ENCODE peak calls at places on chromosomes 7 and 10, in seven cellular contexts. C is heart right ventricle, K is HFF-Myc, T is stomach, D is upper lobe of right lung, Z is thoracic aorta, U is epithelial cell of esophagus. W is an unnamed sample.

GRCh38 chr7:100604976-100605911 is 3.1 kb downstream of the PCOLCE start:
- DNase-seq in T (peak; percentile 68), K (no peak), U (no peak), C (peak; percentile 69), D (peak; percentile 86), Z (no peak), W (no peak)

GRCh38 chr10:59340279-59340678 is 22.1 kb downstream of the FAM13C start:
- DNase-seq in C (no peak), T (no peak), K (no peak), D (no peak), Z (no peak), U (no peak), W (no peak)

GRCh38 chr10:68239596-68240150 is 7.8 kb upstream of the ATOH7 start:
- DNase-seq in T (no peak), K (no peak), C (no peak), U (peak; percentile 31), D (no peak), Z (no peak), W (no peak)

GRCh38 chr7:149742075-149742701 is 31.2 kb downstream of the ZNF467 start:
- DNase-seq in D (peak; percentile 81), T (peak; percentile 74), C (peak; percentile 70), Z (no peak), K (peak; percentile 21), U (peak; percentile 52), W (peak; percentile 33)

GRCh38 chr10:127338391-127339108 is 142.2 kb upstream of the INSYN2A start:
- DNase-seq in K (no peak), U (no peak), D (no peak), Z (no peak), T (no peak), C (no peak), W (peak; percentile 82)

GRCh38 chr10:59654007-59654406 is 55.6 kb downstream of the SLC16A9 start:
- DNase-seq in D (no peak), C (no peak), T (no peak), K (no peak), Z (no peak), U (no peak), W (no peak)

GRCh38 chr7:3943265-3943664 is 642.2 kb downstream of the SDK1 start:
- DNase-seq in U (peak; percentile 14), C (no peak), D (no peak), K (no peak), T (no peak), Z (no peak), W (no peak)

GRCh38 chr7:79636849-79637248 is 183.4 kb upstream of the MAGI2 start:
- DNase-seq in T (no peak), K (no peak), D (no peak), Z (no peak), U (no peak), C (no peak), W (no peak)

GRCh38 chr10:109773818-109774440 is 149.4 kb downstream of the XPNPEP1 start:
- DNase-seq in D (no peak), Z (no peak), T (no peak), C (no peak), K (no peak), U (peak; percentile 45), W (peak; percentile 38)

GRCh38 chr10:133464582-133465031 is 10.9 kb downstream of the SCART1 start:
- DNase-seq in Z (no peak), K (no peak), U (no peak), D (no peak), C (no peak), T (no peak), W (no peak)

GRCh38 chr7:138226001-138226476 is 149.8 kb downstream of the AKR1D1 start:
- DNase-seq in D (no peak), Z (no peak), C (no peak), T (no peak), K (no peak), U (no peak), W (no peak)

GRCh38 chr7:46695045-46695708 is 774.1 kb upstream of the IGFBP3 start:
- DNase-seq in C (no peak), K (no peak), D (no peak), Z (no peak), T (peak; percentile 71), U (no peak), W (no peak)

GRCh38 chr10:35300063-35300699 is 36.1 kb upstream of the CCNY start:
- DNase-seq in Z (peak; percentile 5), D (no peak), C (no peak), U (peak; percentile 94), K (peak; percentile 42), T (no peak), W (peak; percentile 84)

GRCh38 chr10:70856454-70856853 is 31.9 kb downstream of the PCBD1 start:
- DNase-seq in C (no peak), K (no peak), T (peak; percentile 55), U (no peak), Z (no peak), D (no peak), W (no peak)

GRCh38 chr10:29733323-29733722 is 98.6 kb upstream of the SVIL start:
- DNase-seq in Z (no peak), D (no peak), T (no peak), U (no peak), C (no peak), K (no peak), W (no peak)

GRCh38 chr7:159040912-159041711 is 103.6 kb downstream of the VIPR2 start:
- DNase-seq in D (no peak), Z (no peak), U (no peak), K (no peak), T (peak; percentile 17), C (no peak), W (no peak)

GRCh38 chr7:7870590-7870989 is 98.0 kb upstream of the GLCCI1 start:
- DNase-seq in U (no peak), K (no peak), D (no peak), Z (no peak), T (no peak), C (peak; percentile 14), W (no peak)

GRCh38 chr7:82841828-82842227 is 320.9 kb downstream of the PCLO start:
- DNase-seq in C (no peak), T (no peak), Z (no peak), U (no peak), D (no peak), K (no peak), W (no peak)

GRCh38 chr10:77493851-77494788 is 143.5 kb downstream of the KCNMA1 start:
- DNase-seq in Z (no peak), K (no peak), C (no peak), D (no peak), U (peak; percentile 34), T (no peak), W (peak; percentile 37)

GRCh38 chr7:158120313-158120712 is 467.3 kb downstream of the PTPRN2 start:
- DNase-seq in T (no peak), Z (no peak), K (no peak), U (no peak), C (no peak), D (no peak), W (no peak)

GRCh38 chr7:6271694-6272371 is 591 bp downstream of the CYTH3 start:
- DNase-seq in D (no peak), K (no peak), C (peak; percentile 43), Z (no peak), U (no peak), T (peak; percentile 26), W (no peak)
- TF ChIP-seq CTCF in D (no peak), K (no peak), C (no peak), Z (no peak), U (no peak), T (no peak), W (no peak)

GRCh38 chr10:625751-626711 is 63.4 kb downstream of the DIP2C start:
- DNase-seq in D (peak; percentile 58), K (no peak), C (no peak), U (no peak), T (no peak), Z (no peak), W (no peak)
- H3K4me3 ChIP-seq in D (no peak overlapping the region), K (no peak overlapping the region), C (peak overlapping the region; percentile 5), U (no peak overlapping the region), T (no peak overlapping the region), Z (peak overlapping the region; percentile 39), W (no peak overlapping the region)

GRCh38 chr10:48442809-48443177 is 136.3 kb downstream of the MAPK8 start:
- DNase-seq in C (no peak), K (no peak), D (no peak), U (no peak), Z (no peak), T (no peak), W (no peak)

GRCh38 chr10:48444266-48444665 is 137.8 kb downstream of the MAPK8 start:
- DNase-seq in C (no peak), Z (no peak), U (peak; percentile 72), T (peak; percentile 25), D (no peak), K (no peak), W (peak; percentile 29)

GRCh38 chr10:48445932-48446331 is 139.5 kb downstream of the MAPK8 start:
- DNase-seq in U (no peak), C (no peak), Z (no peak), T (no peak), K (no peak), D (no peak), W (no peak)

GRCh38 chr10:48446785-48447184 is 140.3 kb downstream of the MAPK8 start:
- DNase-seq in T (peak; percentile 21), Z (no peak), K (no peak), U (no peak), D (peak; percentile 68), C (no peak), W (no peak)

DNA sequence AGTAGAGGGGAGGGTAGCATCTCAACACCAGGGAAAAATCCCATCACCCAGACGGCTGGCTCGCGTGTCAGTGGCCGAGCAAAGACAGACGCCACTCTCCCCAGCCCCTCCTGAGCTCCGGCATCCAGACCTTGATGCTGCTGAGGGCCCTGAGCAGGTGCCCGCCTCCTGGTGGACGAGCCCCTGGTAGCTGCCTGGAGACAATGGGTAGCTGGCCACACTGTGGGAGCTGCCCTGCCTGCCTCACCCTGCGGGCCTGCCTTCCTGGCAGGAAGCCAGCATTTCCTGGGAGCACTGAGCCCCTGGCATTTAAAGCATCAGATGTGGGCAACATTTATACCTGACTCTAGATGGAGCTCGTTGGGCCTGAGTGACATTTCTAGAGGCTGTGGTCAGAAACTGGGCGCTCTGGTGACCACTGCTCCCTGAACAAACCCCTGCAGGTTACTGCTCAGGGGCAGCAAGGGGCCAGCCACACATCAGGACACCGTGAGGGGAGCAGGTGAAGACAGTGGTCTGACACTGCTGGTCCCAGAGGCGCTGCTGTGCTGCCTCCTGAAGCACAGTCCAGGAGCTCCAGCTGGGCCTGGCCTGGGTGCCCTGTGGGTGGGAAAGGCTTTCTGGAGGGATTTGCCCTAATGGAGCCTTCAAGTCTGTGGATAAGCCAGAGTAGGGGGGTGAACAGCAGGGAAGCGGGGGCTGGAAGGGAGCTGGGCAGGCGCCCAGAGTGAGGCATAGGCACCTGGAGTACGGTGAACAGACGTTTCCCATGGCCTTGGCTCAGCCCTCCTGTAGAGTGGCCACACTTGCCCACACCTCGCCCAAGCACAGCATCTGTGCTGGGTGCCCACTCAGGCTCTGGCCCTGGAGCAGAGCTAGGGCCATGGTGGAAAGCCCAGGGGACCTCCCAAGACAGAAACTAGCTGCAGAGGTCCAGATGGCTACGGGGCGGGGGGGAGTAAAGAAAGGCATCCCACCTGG is 138.7 kb downstream of the MAPK8 start:
- DNase-seq in Z (no peak), T (peak; percentile 25), C (no peak), U (peak; percentile 24), D (peak; percentile 58), K (no peak), W (no peak)
- TF ChIP-seq CTCF in Z (no peak), T (no peak), C (no peak), U (no peak), D (no peak), K (no peak), W (no peak)

DNA sequence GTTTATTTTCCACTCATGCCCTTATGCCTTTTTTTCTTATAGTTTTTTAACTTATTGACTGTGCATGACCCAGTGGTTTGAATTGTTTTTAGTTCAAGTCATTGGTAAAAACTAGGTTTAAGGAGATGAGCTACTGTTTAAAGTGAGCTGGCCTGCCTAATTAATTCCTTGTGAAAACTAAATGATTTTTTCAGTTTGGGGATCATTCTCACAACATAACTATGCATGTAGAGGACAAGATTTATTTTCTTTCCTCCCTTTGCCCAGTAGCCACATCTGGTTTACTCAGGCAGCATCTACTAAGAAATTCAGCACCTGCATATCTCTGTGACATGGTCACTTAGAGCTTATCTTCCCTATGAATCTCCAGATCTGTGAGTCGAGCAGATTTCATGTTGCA is 1.7 kb downstream of the ADO start:
- DNase-seq in T (no peak), U (no peak), K (no peak), C (no peak), D (no peak), Z (no peak), W (peak; percentile 53)
- H3K4me3 ChIP-seq in T (peak overlapping the region; percentile 88), U (peak overlapping the region; percentile 75), K (peak overlapping the region; percentile 62), C (peak overlapping the region; percentile 64), D (peak overlapping the region; percentile 87), Z (peak overlapping the region; percentile 81), W (peak overlapping the region; percentile 96)

W was measured in AG10803.